ENCODE peak calls at places on chromosomes 6 and 20, in five cellular contexts. One of them, this sample, is unnamed.

GRCh38 chr6:11367638-11368199 is 135.3 kb upstream of the NEDD9 start:
- DNase-seq in suprapubic skin: no peak
- DNase-seq in tibial artery: no peak
- DNase-seq in hepatocyte: peak; percentile 50
- DNase-seq in cardiac muscle cell: no peak
- DNase-seq in this sample: no peak

GRCh38 chr20:46057856-46058655 is 29.0 kb downstream of the SLC12A5 start:
- DNase-seq in suprapubic skin: peak; percentile 61
- DNase-seq in tibial artery: peak; percentile 74
- DNase-seq in hepatocyte: peak; percentile 68
- DNase-seq in cardiac muscle cell: peak; percentile 45
- DNase-seq in this sample: peak; percentile 36

GRCh38 chr6:56856036-56856580 is 98.8 kb upstream of the BEND6 start:
- DNase-seq in suprapubic skin: no peak
- DNase-seq in tibial artery: no peak
- DNase-seq in hepatocyte: no peak
- DNase-seq in cardiac muscle cell: no peak
- DNase-seq in this sample: no peak

GRCh38 chr6:30709101-30709868 is 7.8 kb downstream of the MDC1 start:
- DNase-seq in suprapubic skin: no peak
- DNase-seq in tibial artery: no peak
- DNase-seq in hepatocyte: no peak
- DNase-seq in cardiac muscle cell: no peak
- DNase-seq in this sample: no peak

GRCh38 chr6:144145546-144145945 is 4.8 kb upstream of the STX11 start:
- DNase-seq in suprapubic skin: no peak
- DNase-seq in tibial artery: no peak
- DNase-seq in hepatocyte: no peak
- DNase-seq in cardiac muscle cell: no peak
- DNase-seq in this sample: no peak

GRCh38 chr20:21027569-21027968 is 78.6 kb downstream of the LINC00237 start:
- DNase-seq in suprapubic skin: no peak
- DNase-seq in tibial artery: no peak
- DNase-seq in hepatocyte: peak; percentile 23
- DNase-seq in cardiac muscle cell: peak; percentile 22
- DNase-seq in this sample: peak; percentile 2

GRCh38 chr20:44051661-44052000 is 135.4 kb downstream of the JPH2 start:
- DNase-seq in suprapubic skin: peak; percentile 65
- DNase-seq in tibial artery: peak; percentile 35
- DNase-seq in hepatocyte: no peak
- DNase-seq in cardiac muscle cell: no peak
- DNase-seq in this sample: no peak

GRCh38 chr20:18628330-18628941 is 40.6 kb downstream of the DTD1 start:
- DNase-seq in suprapubic skin: no peak
- DNase-seq in tibial artery: no peak
- DNase-seq in hepatocyte: peak; percentile 32
- DNase-seq in cardiac muscle cell: peak; percentile 49
- DNase-seq in this sample: no peak

GRCh38 chr6:139839506-139840156 is 465.2 kb upstream of the CITED2 start:
- DNase-seq in suprapubic skin: no peak
- DNase-seq in tibial artery: peak; percentile 80
- DNase-seq in hepatocyte: no peak
- DNase-seq in cardiac muscle cell: no peak
- DNase-seq in this sample: peak; percentile 30

GRCh38 chr6:125393449-125393858 is 91.7 kb upstream of the HDDC2 start:
- DNase-seq in suprapubic skin: no peak
- DNase-seq in tibial artery: no peak
- DNase-seq in hepatocyte: no peak
- DNase-seq in cardiac muscle cell: peak; percentile 28
- DNase-seq in this sample: no peak

GRCh38 chr20:840858-841567 is 7.5 kb downstream of the FAM110A start:
- DNase-seq in suprapubic skin: no peak
- DNase-seq in tibial artery: no peak
- DNase-seq in hepatocyte: peak; percentile 65
- DNase-seq in cardiac muscle cell: no peak
- DNase-seq in this sample: no peak

GRCh38 chr6:32176476-32177181 is 745 bp upstream of the AGPAT1 start:
- DNase-seq in suprapubic skin: no peak
- DNase-seq in tibial artery: no peak
- DNase-seq in hepatocyte: no peak
- DNase-seq in cardiac muscle cell: no peak
- DNase-seq in this sample: peak; percentile 76

GRCh38 chr6:165663283-165663735 is 268 bp upstream of the PDE10A start:
- DNase-seq in suprapubic skin: no peak
- DNase-seq in tibial artery: no peak
- DNase-seq in hepatocyte: peak; percentile 47
- DNase-seq in cardiac muscle cell: peak; percentile 48
- DNase-seq in this sample: peak; percentile 33

GRCh38 chr20:2108987-2109386 is 7.4 kb downstream of the STK35 start:
- DNase-seq in suprapubic skin: no peak
- DNase-seq in tibial artery: peak; percentile 9
- DNase-seq in hepatocyte: peak; percentile 42
- DNase-seq in cardiac muscle cell: no peak
- DNase-seq in this sample: peak; percentile 72

GRCh38 chr6:46584586-46584985 is 68.0 kb downstream of the CYP39A1 start:
- DNase-seq in suprapubic skin: no peak
- DNase-seq in tibial artery: no peak
- DNase-seq in hepatocyte: no peak
- DNase-seq in cardiac muscle cell: no peak
- DNase-seq in this sample: no peak

GRCh38 chr6:157599191-157599590 is 218.2 kb downstream of the ZDHHC14 start:
- DNase-seq in suprapubic skin: no peak
- DNase-seq in tibial artery: peak; percentile 29
- DNase-seq in hepatocyte: no peak
- DNase-seq in cardiac muscle cell: no peak
- DNase-seq in this sample: no peak

GRCh38 chr6:39887692-39888450 is 46.4 kb downstream of the MOCS1 start:
- DNase-seq in suprapubic skin: no peak
- DNase-seq in tibial artery: peak; percentile 96
- DNase-seq in hepatocyte: peak; percentile 86
- DNase-seq in cardiac muscle cell: peak; percentile 28
- DNase-seq in this sample: no peak

GRCh38 chr6:16438677-16439615 is 200.6 kb downstream of the GMPR start:
- DNase-seq in suprapubic skin: no peak
- DNase-seq in tibial artery: no peak
- DNase-seq in hepatocyte: no peak
- DNase-seq in cardiac muscle cell: peak; percentile 15
- DNase-seq in this sample: peak; percentile 58

GRCh38 chr20:57656252-57656820 is 36.1 kb upstream of the ZBP1 start:
- DNase-seq in suprapubic skin: peak; percentile 80
- DNase-seq in tibial artery: peak; percentile 64
- DNase-seq in hepatocyte: no peak
- DNase-seq in cardiac muscle cell: no peak
- DNase-seq in this sample: no peak

GRCh38 chr20:61767776-61768494 is 297.7 kb downstream of the TAF4 start:
- DNase-seq in suprapubic skin: peak; percentile 58
- DNase-seq in tibial artery: peak; percentile 35
- DNase-seq in hepatocyte: no peak
- DNase-seq in cardiac muscle cell: no peak
- DNase-seq in this sample: no peak

GRCh38 chr6:35370124-35370741 is 27.9 kb downstream of the PPARD start:
- DNase-seq in suprapubic skin: peak; percentile 83
- DNase-seq in tibial artery: peak; percentile 91
- DNase-seq in hepatocyte: peak; percentile 50
- DNase-seq in cardiac muscle cell: no peak
- DNase-seq in this sample: peak; percentile 82

GRCh38 chr6:165106261-165106660 is 203.1 kb downstream of the C6orf118 start:
- DNase-seq in suprapubic skin: no peak
- DNase-seq in tibial artery: no peak
- DNase-seq in hepatocyte: no peak
- DNase-seq in cardiac muscle cell: no peak
- DNase-seq in this sample: peak; percentile 76

GRCh38 chr20:36861875-36862801 is 13.8 kb upstream of the TLDC2 start:
- DNase-seq in suprapubic skin: peak; percentile 93
- DNase-seq in tibial artery: peak; percentile 93
- DNase-seq in hepatocyte: peak; percentile 77
- DNase-seq in cardiac muscle cell: peak; percentile 35
- DNase-seq in this sample: peak; percentile 98

GRCh38 chr20:24109537-24109936 is 121.0 kb upstream of the GGTLC1 start:
- DNase-seq in suprapubic skin: no peak
- DNase-seq in tibial artery: no peak
- DNase-seq in hepatocyte: no peak
- DNase-seq in cardiac muscle cell: no peak
- DNase-seq in this sample: no peak

GRCh38 chr6:33411632-33412005 is 805 bp downstream of the PHF1 start:
- DNase-seq in suprapubic skin: no peak
- DNase-seq in tibial artery: no peak
- DNase-seq in hepatocyte: no peak
- DNase-seq in cardiac muscle cell: no peak
- DNase-seq in this sample: no peak

GRCh38 chr6:157761331-157761921 is 61.6 kb upstream of the SNX9 start:
- DNase-seq in suprapubic skin: no peak
- DNase-seq in tibial artery: no peak
- DNase-seq in hepatocyte: no peak
- DNase-seq in cardiac muscle cell: no peak
- DNase-seq in this sample: peak; percentile 76

GRCh38 chr6:149065658-149066556 is 251.6 kb upstream of the TAB2 start:
- DNase-seq in suprapubic skin: no peak
- DNase-seq in tibial artery: no peak
- DNase-seq in hepatocyte: no peak
- DNase-seq in cardiac muscle cell: no peak
- DNase-seq in this sample: no peak

GRCh38 chr20:47040506-47041125 is 146.0 kb downstream of the EYA2 start:
- DNase-seq in suprapubic skin: no peak
- DNase-seq in tibial artery: no peak
- DNase-seq in hepatocyte: no peak
- DNase-seq in cardiac muscle cell: no peak
- DNase-seq in this sample: no peak

GRCh38 chr6:21826460-21826859 is 232.9 kb downstream of the SOX4 start:
- DNase-seq in suprapubic skin: no peak
- DNase-seq in tibial artery: no peak
- DNase-seq in hepatocyte: no peak
- DNase-seq in cardiac muscle cell: no peak
- DNase-seq in this sample: no peak
- H3K4me1 ChIP-seq in suprapubic skin: peaks cover 4% of the 10 kb centered on the region
- H3K4me1 ChIP-seq in tibial artery: no peaks in the 10 kb centered on the region
- H3K4me1 ChIP-seq in hepatocyte: peaks cover 16% of the 10 kb centered on the region
- H3K4me1 ChIP-seq in cardiac muscle cell: peaks cover 6% of the 10 kb centered on the region
- H3K4me1 ChIP-seq in this sample: no peaks in the 10 kb centered on the region

DNA sequence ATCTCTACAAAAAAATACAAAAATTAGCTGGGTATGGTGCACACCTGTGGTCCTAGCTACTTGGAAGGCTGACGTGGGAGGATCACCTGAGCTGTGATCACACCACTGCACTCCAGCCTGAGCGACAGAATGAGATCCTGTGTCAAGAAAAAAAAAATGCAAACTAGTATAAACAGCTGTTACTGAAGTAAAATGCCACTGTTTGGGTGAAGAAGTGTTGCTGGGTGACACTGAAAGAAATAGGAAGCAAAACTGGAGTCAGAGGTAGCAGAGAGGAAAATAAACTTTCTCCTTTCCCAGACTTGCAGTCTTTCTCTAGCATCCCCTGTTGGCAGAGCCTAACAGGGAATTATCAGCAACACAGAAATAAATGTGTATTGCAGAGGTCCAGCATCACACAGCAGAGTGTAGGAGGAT is 241.2 kb upstream of the PREP start:
- DNase-seq in suprapubic skin: no peak
- DNase-seq in tibial artery: no peak
- DNase-seq in hepatocyte: no peak
- DNase-seq in cardiac muscle cell: no peak
- DNase-seq in this sample: no peak
- TF ChIP-seq CTCF in suprapubic skin: no peak
- TF ChIP-seq CTCF in tibial artery: no peak
- TF ChIP-seq CTCF in hepatocyte: peak; percentile 7
- TF ChIP-seq CTCF in cardiac muscle cell: no peak
- TF ChIP-seq CTCF in this sample: peak; percentile 40

DNA sequence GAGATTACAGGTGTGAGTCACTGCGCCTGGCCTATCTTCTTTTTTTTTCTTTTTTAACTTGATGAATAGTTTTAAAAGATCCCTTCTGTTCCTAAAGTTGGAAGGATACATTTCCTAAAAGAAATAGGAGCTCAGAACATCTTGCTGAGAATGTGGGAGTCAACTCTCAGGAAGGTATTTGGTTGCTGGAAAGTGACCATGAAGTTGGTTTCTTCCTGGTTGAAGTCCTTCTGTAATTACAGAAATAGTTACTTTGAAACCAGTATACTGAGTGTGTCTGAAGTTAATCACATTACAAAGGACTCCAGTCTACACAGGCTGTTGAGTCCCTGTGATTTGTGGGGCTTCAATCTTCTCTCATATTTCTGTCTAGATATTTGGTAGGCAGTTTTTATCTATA is 9.9 kb upstream of the PLEKHG1 start:
- DNase-seq in suprapubic skin: no peak
- DNase-seq in tibial artery: no peak
- DNase-seq in hepatocyte: no peak
- DNase-seq in cardiac muscle cell: no peak
- DNase-seq in this sample: no peak
- H3K4me1 ChIP-seq in suprapubic skin: peaks cover 4% of the 10 kb centered on the region
- H3K4me1 ChIP-seq in tibial artery: no peaks in the 10 kb centered on the region
- H3K4me1 ChIP-seq in hepatocyte: no peaks in the 10 kb centered on the region
- H3K4me1 ChIP-seq in cardiac muscle cell: no peaks in the 10 kb centered on the region
- H3K4me1 ChIP-seq in this sample: peaks cover 7% of the 10 kb centered on the region

GRCh38 chr20:49283703-49284625 is 6.1 kb upstream of the ZNFX1 start:
- DNase-seq in suprapubic skin: no peak
- DNase-seq in tibial artery: no peak
- DNase-seq in hepatocyte: no peak
- DNase-seq in cardiac muscle cell: no peak
- DNase-seq in this sample: no peak
- TF ChIP-seq CTCF in suprapubic skin: no peak
- TF ChIP-seq CTCF in tibial artery: no peak
- TF ChIP-seq CTCF in hepatocyte: no peak
- TF ChIP-seq CTCF in cardiac muscle cell: no peak
- TF ChIP-seq CTCF in this sample: no peak

DNA sequence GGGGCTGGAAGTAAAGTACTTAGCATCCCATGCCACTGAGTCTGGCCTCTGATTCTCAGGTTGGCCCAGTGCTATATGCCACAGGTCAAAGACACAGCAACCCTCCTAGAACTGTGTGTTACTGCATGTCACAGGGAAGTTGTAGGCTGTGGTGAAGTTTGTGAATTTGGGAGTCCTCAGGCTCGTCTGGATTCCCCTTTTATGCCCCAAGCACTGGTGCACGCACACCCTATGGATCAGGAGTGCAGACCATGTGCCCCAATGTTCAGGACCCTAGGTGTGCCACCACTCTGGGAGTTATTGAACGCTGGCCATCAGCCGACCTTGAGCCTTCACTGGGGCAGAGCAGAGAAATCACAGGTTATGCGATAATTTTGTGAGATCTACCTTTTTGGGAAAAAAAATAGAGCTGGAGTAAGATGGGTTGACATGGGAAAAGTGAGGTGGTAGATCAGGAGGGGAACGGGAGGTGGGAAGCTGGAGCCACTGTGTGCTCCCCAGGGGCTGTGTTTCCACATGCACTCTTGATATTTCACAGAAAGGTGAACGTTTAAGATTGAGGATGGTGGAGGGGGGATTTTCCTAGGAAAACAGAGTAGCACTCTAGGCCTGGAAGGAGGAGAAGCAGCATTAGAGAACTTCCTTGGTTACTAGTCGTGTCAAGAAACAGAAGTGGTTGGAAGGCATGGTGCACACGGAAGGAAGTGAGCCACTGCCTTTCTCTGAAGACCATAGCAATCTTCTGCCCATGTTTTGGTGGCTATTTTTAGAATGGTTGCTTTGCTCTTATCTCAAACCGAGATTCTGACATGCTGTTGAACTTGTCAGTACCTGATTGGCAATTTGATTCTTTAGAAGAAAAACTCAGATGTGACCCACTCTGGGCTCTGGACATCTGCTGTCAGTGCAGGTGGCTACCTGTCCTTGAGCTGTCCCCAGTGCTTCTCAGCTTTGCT is 44.1 kb downstream of the DUSP22 start:
- DNase-seq in suprapubic skin: no peak
- DNase-seq in tibial artery: peak; percentile 63
- DNase-seq in hepatocyte: no peak
- DNase-seq in cardiac muscle cell: no peak
- DNase-seq in this sample: no peak
- H3K4me1 ChIP-seq in suprapubic skin: peaks cover 5% of the 10 kb centered on the region
- H3K4me1 ChIP-seq in tibial artery: no peaks in the 10 kb centered on the region
- H3K4me1 ChIP-seq in hepatocyte: no peaks in the 10 kb centered on the region
- H3K4me1 ChIP-seq in cardiac muscle cell: peaks cover 43% of the 10 kb centered on the region
- H3K4me1 ChIP-seq in this sample: no peaks in the 10 kb centered on the region